ENCODE peak calls at places on chromosomes 13 and 19, in six cellular contexts. C is left colon; R is progenitor cell of endocrine pancreas; G is activated gamma-delta T cell treated with anti-CD3 and anti-CD28 coated beads, Interleukin-2, amount 50 U/mL, for 16 hours; W is lung; T is NCI-H510A. I is an unnamed sample.

GRCh38 chr19:6061420-6062130 is 48.7 kb downstream of the RFX2 start:
- DNase-seq in G (no peak), R (no peak), C (peak), W (peak), T (no peak), I (no peak)

GRCh38 chr13:99658266-99658991 is 157.2 kb downstream of the TM9SF2 start:
- DNase-seq in C (peak), G (peak), W (peak), T (peak), R (peak), I (peak)

GRCh38 chr19:4815426-4816387 is 15.8 kb downstream of the TICAM1 start:
- DNase-seq in C (peak), R (peak), W (peak), T (peak), G (peak), I (peak)

GRCh38 chr19:1953037-1953436 is 12.1 kb downstream of the CSNK1G2 start:
- DNase-seq in C (no peak), G (no peak), W (no peak), T (no peak), R (no peak), I (no peak)

GRCh38 chr19:53977991-53978731 is 13.3 kb upstream of the CACNG6 start:
- DNase-seq in T (no peak), G (peak), R (peak), C (no peak), W (peak), I (peak)

GRCh38 chr19:10861118-10861651 is 10.2 kb upstream of the CARM1 start:
- DNase-seq in R (no peak), G (no peak), T (no peak), C (no peak), W (no peak), I (no peak)

GRCh38 chr19:34662919-34663318 is 14.0 kb downstream of the SCGB2B2 start:
- DNase-seq in R (no peak), G (no peak), T (no peak), C (no peak), W (no peak), I (peak)

GRCh38 chr13:41554626-41555386 is 97.5 kb downstream of the RGCC start:
- DNase-seq in T (no peak), G (no peak), W (no peak), C (no peak), R (no peak), I (no peak)

GRCh38 chr13:110421061-110421460 is 114.0 kb downstream of the COL4A2 start:
- DNase-seq in T (no peak), R (no peak), C (no peak), W (no peak), G (no peak), I (peak)

GRCh38 chr13:34816543-34816942 is 125.5 kb upstream of the NBEA start:
- DNase-seq in T (no peak), R (no peak), G (no peak), W (no peak), C (no peak), I (no peak)

GRCh38 chr13:59303433-59303832 is 860.3 kb downstream of the DIAPH3 start:
- DNase-seq in C (no peak), T (no peak), W (no peak), R (no peak), G (no peak), I (no peak)

GRCh38 chr19:18251587-18252369 is 22.5 kb downstream of the IQCN start:
- DNase-seq in T (no peak), W (peak), G (peak), C (peak), R (peak), I (peak)

GRCh38 chr19:35436477-35437141 is 11.4 kb upstream of the FFAR2 start:
- DNase-seq in C (peak), W (no peak), T (no peak), G (no peak), R (no peak), I (peak)

GRCh38 chr13:21632196-21632595 is 28.2 kb upstream of the MICU2 start:
- DNase-seq in G (no peak), T (no peak), C (no peak), R (no peak), W (no peak), I (no peak)

GRCh38 chr19:54420383-54421168 is 5.3 kb downstream of the TTYH1 start:
- DNase-seq in R (peak), T (no peak), G (no peak), W (no peak), C (no peak), I (peak)

GRCh38 chr13:27170521-27171243 is 929 bp downstream of the USP12 start:
- DNase-seq in W (peak), C (peak), G (no peak), T (no peak), R (peak), I (no peak)

GRCh38 chr13:72120632-72121031 is 253.6 kb upstream of the DACH1 start:
- DNase-seq in W (no peak), T (no peak), G (no peak), C (no peak), R (no peak), I (no peak)

GRCh38 chr13:91017031-91017668 is 330.3 kb upstream of the MIR17HG start:
- DNase-seq in C (peak), R (peak), G (no peak), W (no peak), T (peak), I (peak)

GRCh38 chr19:41425174-41426115 is 1.7 kb downstream of the B3GNT8 start:
- DNase-seq in C (peak), R (no peak), W (no peak), G (no peak), T (no peak), I (no peak)

GRCh38 chr13:76385606-76386005 is 500.6 kb downstream of the KCTD12 start:
- DNase-seq in T (no peak), R (no peak), W (no peak), G (no peak), C (no peak), I (peak)

GRCh38 chr13:110345701-110346100 is 38.6 kb downstream of the COL4A2 start:
- DNase-seq in C (no peak), R (no peak), W (no peak), G (no peak), T (no peak), I (no peak)

GRCh38 chr19:2270157-2270571 is 11.8 kb downstream of the PEAK3 start:
- DNase-seq in W (peak), G (no peak), R (no peak), T (no peak), C (peak), I (no peak)

GRCh38 chr19:31096047-31096446 is 253.2 kb downstream of the TSHZ3 start:
- DNase-seq in T (no peak), C (no peak), G (no peak), W (no peak), R (no peak), I (no peak)

GRCh38 chr13:20993661-20994440 is 67.5 kb downstream of the LATS2 start:
- DNase-seq in G (no peak), W (no peak), T (no peak), C (no peak), R (no peak), I (peak)